ENCODE peak calls at places on chromosomes 6 and 20, in five cellular contexts. V is activated CD8-positive, alpha-beta memory T cell treated with anti-CD3 and anti-CD28 coated beads for 1 hour; I is Daoy; B is right cardiac atrium; Z is EL. T is an unnamed sample.

GRCh38 chr6:155274533-155274932 is 10.7 kb downstream of the CLDN20 start:
- DNase-seq in Z (peak; percentile 48), V (no peak), I (peak; percentile 49), B (no peak), T (peak; percentile 70)

GRCh38 chr20:62164879-62165761 is 17.7 kb upstream of the MTG2 start:
- DNase-seq in I (no peak), Z (no peak), B (peak; percentile 32), V (no peak), T (no peak)

GRCh38 chr20:62203378-62204030 is 16.6 kb downstream of the HRH3 start:
- DNase-seq in V (no peak), I (no peak), B (peak; percentile 43), Z (peak; percentile 70), T (peak; percentile 75)

GRCh38 chr20:63978319-63979220 is 872 bp downstream of the SAMD10 start:
- DNase-seq in V (no peak), B (peak; percentile 88), Z (peak; percentile 71), I (peak; percentile 87), T (peak; percentile 79)

GRCh38 chr6:30819287-30819917 is 64.9 kb upstream of the DDR1 start:
- DNase-seq in I (no peak), V (no peak), Z (no peak), B (no peak), T (peak; percentile 81)

GRCh38 chr20:21020656-21021004 is 85.5 kb downstream of the LINC00237 start:
- DNase-seq in V (no peak), B (no peak), I (no peak), Z (no peak), T (no peak)

GRCh38 chr20:34579191-34579661 is 20.7 kb downstream of the MAP1LC3A start:
- DNase-seq in I (peak; percentile 80), B (peak; percentile 85), Z (peak; percentile 80), V (no peak), T (peak; percentile 94)

GRCh38 chr6:108176281-108177089 is 10.7 kb downstream of the NR2E1 start:
- DNase-seq in B (no peak), V (no peak), Z (no peak), I (no peak), T (no peak)

GRCh38 chr20:36264426-36265246 is 28.4 kb downstream of the AAR2 start:
- DNase-seq in I (no peak), B (no peak), V (no peak), Z (no peak), T (no peak)

GRCh38 chr6:155782739-155783459 is 327.3 kb upstream of the NOX3 start:
- DNase-seq in B (peak; percentile 45), Z (no peak), I (no peak), V (no peak), T (peak; percentile 40)

GRCh38 chr6:19301980-19302379 is 535.2 kb upstream of the ID4 start:
- DNase-seq in V (no peak), Z (no peak), I (peak; percentile 68), B (no peak), T (peak; percentile 66)

GRCh38 chr6:144062757-144063156 is 32.6 kb downstream of the SF3B5 start:
- DNase-seq in B (no peak), Z (no peak), I (no peak), V (no peak), T (no peak)

GRCh38 chr20:37651932-37652331 is 41.9 kb upstream of the CTNNBL1 start:
- DNase-seq in B (peak; percentile 68), I (peak; percentile 72), Z (peak; percentile 44), V (no peak), T (peak; percentile 60)

GRCh38 chr20:34527016-34527415 is 10.8 kb downstream of the DYNLRB1 start:
- DNase-seq in Z (no peak), I (no peak), V (no peak), B (no peak), T (no peak)

GRCh38 chr20:64232794-64233193 is 22.8 kb upstream of the PCMTD2 start:
- DNase-seq in I (peak; percentile 23), B (peak; percentile 69), Z (peak; percentile 16), V (no peak), T (no peak)

GRCh38 chr6:33882154-33882553 is 78.4 kb upstream of the MLN start:
- DNase-seq in B (peak; percentile 50), Z (no peak), V (no peak), I (no peak), T (no peak)

GRCh38 chr20:25285856-25286798 is 38.2 kb downstream of the PYGB start:
- DNase-seq in Z (no peak), B (peak; percentile 7), I (no peak), V (no peak), T (no peak)

GRCh38 chr6:12761376-12762115 is 45.0 kb downstream of the PHACTR1 start:
- DNase-seq in Z (peak; percentile 98), B (no peak), V (no peak), I (peak; percentile 89), T (peak; percentile 99)

GRCh38 chr6:38248500-38249234 is 391.1 kb downstream of the BTBD9 start:
- DNase-seq in B (no peak), V (no peak), I (peak; percentile 26), Z (peak; percentile 33), T (peak; percentile 76)

GRCh38 chr20:52104546-52105044 is 87.0 kb downstream of the ZFP64 start:
- DNase-seq in Z (peak; percentile 39), I (peak; percentile 35), B (no peak), V (no peak), T (peak; percentile 57)

GRCh38 chr6:12698298-12698697 is 18.3 kb upstream of the PHACTR1 start:
- DNase-seq in B (no peak), I (no peak), Z (no peak), V (no peak), T (no peak)

GRCh38 chr20:39398656-39399055 is 436.5 kb downstream of the DHX35 start:
- DNase-seq in I (no peak), V (no peak), Z (no peak), B (peak; percentile 10), T (no peak)

GRCh38 chr6:149332602-149333311 is 15.2 kb downstream of the TAB2 start:
- DNase-seq in Z (no peak), I (no peak), B (no peak), V (no peak), T (no peak)

GRCh38 chr20:34045930-34046329 is 52.2 kb downstream of the RALY start:
- DNase-seq in V (no peak), B (no peak), Z (no peak), I (no peak), T (no peak)

GRCh38 chr20:45924391-45925261 is 9.9 kb upstream of the PCIF1 start:
- DNase-seq in B (no peak), Z (no peak), V (no peak), I (no peak), T (peak; percentile 38)

GRCh38 chr20:48965189-48965910 is 43.8 kb downstream of the ARFGEF2 start:
- DNase-seq in I (no peak), V (no peak), Z (peak; percentile 28), B (no peak), T (no peak)